ENCODE peak calls at places on chromosomes 3 and 15, in ten cellular contexts. U is AG09319, N is A549, V is RWPE1, A is WERI-Rb-1, O is gastrocnemius medialis, D is fibroblast of mammary gland, Q is body of pancreas, L is H9, X is HL-60. Z is an unnamed sample.
A peak's percentile ranks its signal among the peaks of the same experiment; 100 is the strongest.

GRCh38 chr3:32440481-32441350 is 49.1 kb downstream of the CMTM7 start:
- DNase-seq in U (no peak), N (no peak), V (peak; percentile 46), A (peak; percentile 33), O (no peak), D (no peak), Q (no peak), L (no peak), X (no peak), Z (no peak)

GRCh38 chr3:46737320-46737719 is 19.7 kb upstream of the PRSS50 start:
- DNase-seq in U (no peak), N (no peak), V (no peak), A (no peak), O (no peak), D (no peak), Q (no peak), L (no peak), X (no peak), Z (no peak)

GRCh38 chr3:53969086-53969485 is 77.4 kb upstream of the SELENOK start:
- DNase-seq in U (no peak), N (no peak), V (no peak), A (no peak), O (no peak), D (no peak), Q (no peak), L (no peak), X (no peak), Z (no peak)

GRCh38 chr3:79872483-79872882 is 104.7 kb upstream of the ROBO1 start:
- DNase-seq in U (peak; percentile 3), N (peak; percentile 58), V (no peak), A (no peak), O (no peak), D (no peak), Q (no peak), L (no peak), X (no peak), Z (no peak)

GRCh38 chr3:82229397-82229796 is 468.0 kb upstream of the GBE1 start:
- DNase-seq in U (no peak), N (no peak), V (no peak), A (no peak), O (no peak), D (no peak), Q (no peak), L (no peak), X (no peak), Z (no peak)

GRCh38 chr3:71195492-71195891 is 388.0 kb downstream of the FOXP1 start:
- DNase-seq in U (peak; percentile 52), N (no peak), V (no peak), A (no peak), O (no peak), D (peak; percentile 59), Q (no peak), L (no peak), X (no peak), Z (no peak)

GRCh38 chr15:31485431-31485830 is 158.8 kb downstream of the KLF13 start:
- DNase-seq in U (no peak), N (no peak), V (no peak), A (no peak), O (peak; percentile 8), D (no peak), Q (no peak), L (peak; percentile 18), X (no peak), Z (no peak)

GRCh38 chr3:186268616-186269448 is 93.2 kb downstream of the DGKG start:
- DNase-seq in U (no peak), N (peak; percentile 48), V (no peak), A (peak; percentile 21), O (no peak), D (peak; percentile 37), Q (no peak), L (peak; percentile 65), X (no peak), Z (no peak)

GRCh38 chr15:53627279-53627678 is 132.2 kb downstream of the WDR72 start:
- DNase-seq in U (no peak), N (no peak), V (no peak), A (no peak), O (no peak), D (no peak), Q (no peak), L (no peak), X (no peak), Z (no peak)

GRCh38 chr15:67833504-67834248 is 6.2 kb downstream of the RNU6-1 start:
- DNase-seq in U (no peak), N (peak; percentile 48), V (peak; percentile 51), A (peak; percentile 72), O (no peak), D (no peak), Q (peak; percentile 40), L (peak; percentile 81), X (peak; percentile 62), Z (no peak)

GRCh38 chr3:4850928-4851265 is 128.3 kb upstream of the BHLHE40 start:
- DNase-seq in U (no peak), N (no peak), V (no peak), A (no peak), O (no peak), D (no peak), Q (no peak), L (no peak), X (no peak), Z (no peak)

GRCh38 chr15:70274908-70275307 is 177.2 kb upstream of the TLE3 start:
- DNase-seq in U (no peak), N (no peak), V (no peak), A (no peak), O (no peak), D (no peak), Q (no peak), L (no peak), X (no peak), Z (no peak)

GRCh38 chr3:129633751-129634481 is 27.4 kb upstream of the PLXND1 start:
- DNase-seq in U (no peak), N (no peak), V (no peak), A (peak; percentile 62), O (no peak), D (no peak), Q (no peak), L (no peak), X (no peak), Z (no peak)

DNA sequence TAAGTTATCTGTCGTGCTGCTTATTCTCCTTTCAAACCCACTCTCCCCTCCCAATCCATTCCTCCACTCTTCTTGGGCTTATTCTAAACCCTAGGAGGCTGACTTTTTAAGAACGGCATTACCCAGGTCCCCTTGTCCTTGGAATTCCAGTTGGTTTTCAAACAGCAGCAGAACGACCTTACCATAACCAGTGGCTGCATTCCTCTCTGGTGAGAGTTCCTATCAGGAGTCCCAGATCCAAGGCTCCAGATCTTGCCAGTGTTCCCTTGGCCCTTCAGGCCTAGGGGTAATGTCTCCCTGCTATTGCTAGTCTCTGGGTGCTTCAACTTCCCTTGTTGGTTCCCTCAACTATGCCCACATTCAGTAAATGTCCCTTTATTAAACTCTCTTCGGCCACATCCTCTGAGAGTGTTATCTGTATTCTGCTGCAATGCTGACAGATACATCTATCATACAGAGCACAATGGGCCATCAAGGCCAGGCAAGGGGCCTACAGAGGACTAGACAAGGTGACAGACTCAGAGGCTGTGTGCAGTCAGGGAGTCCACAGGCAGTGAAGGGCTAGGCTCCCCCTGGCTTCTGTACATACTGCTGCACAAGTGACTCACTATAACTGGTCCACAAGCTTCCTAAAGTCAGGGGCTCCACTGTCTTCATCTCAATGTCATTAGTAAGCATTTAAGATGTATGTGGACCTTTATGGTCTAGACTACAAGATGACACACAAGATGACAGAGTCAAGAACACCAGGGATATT is 10.1 kb downstream of the LYSMD2 start:
- DNase-seq in U (no peak), N (peak; percentile 49), V (no peak), A (no peak), O (no peak), D (peak; percentile 51), Q (no peak), L (no peak), X (no peak), Z (no peak)
- TF ChIP-seq CTCF in U (peak; percentile 18), N (no peak), V (no peak), A (no peak), O (no peak), D (peak; percentile 50), Q (no peak), L (no peak), X (no peak), Z (no peak)

DNA sequence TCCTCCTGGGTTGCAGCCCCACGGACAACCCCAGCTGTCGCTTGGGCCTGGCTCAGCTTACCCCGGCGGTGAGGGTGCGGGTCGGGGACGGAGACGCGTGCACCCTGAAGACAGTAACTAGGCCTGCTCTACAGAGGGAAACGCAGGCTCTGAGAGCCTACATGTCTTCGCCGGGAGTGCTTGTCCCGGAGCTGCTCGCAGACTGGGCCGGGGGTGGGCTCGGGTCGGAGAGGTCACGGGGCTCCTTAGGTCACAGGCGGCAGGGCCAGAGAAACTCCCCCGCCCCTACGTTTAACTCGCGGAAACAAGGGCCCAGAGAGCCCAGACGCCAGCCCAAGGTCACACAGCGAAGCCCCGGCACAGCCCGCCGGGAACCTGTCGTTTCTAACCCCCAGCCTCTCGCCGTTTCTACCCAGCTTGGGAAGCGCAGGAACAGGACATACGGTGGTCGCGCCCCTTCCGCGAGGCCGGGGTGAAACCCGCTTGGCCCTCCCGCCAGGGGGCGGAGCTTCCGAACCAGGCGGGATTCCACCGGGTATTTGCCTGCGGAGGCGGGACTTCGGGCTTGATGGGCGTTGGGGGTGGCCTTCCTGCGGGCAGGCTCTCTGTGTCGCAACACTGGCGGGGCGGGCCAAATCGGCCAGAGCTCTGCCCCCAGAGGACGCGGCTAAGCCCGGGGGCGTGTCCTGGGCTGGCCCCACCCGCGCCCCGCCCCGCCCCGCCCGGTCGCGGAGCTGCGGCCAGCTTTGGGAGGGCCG is at the start of gene HDAC11:
- DNase-seq in U (peak; percentile 93), N (peak; percentile 96), V (peak; percentile 99), A (peak; percentile 99), O (peak; percentile 99), D (peak; percentile 92), Q (peak; percentile 99), L (peak; percentile 99), X (peak; percentile 95), Z (peak; percentile 99)
- TF ChIP-seq CTCF in U (no peak), N (no peak), V (no peak), A (no peak), O (no peak), D (no peak), Q (peak; percentile 36), L (no peak), X (no peak), Z (peak; percentile 60)

GRCh38 chr3:52122491-52122890 is 31.7 kb downstream of the POC1A start:
- DNase-seq in U (no peak), N (no peak), V (no peak), A (no peak), O (no peak), D (no peak), Q (no peak), L (no peak), X (no peak), Z (peak; percentile 84)
- TF ChIP-seq CTCF in U (no peak), N (no peak), V (no peak), A (no peak), O (no peak), D (no peak), Q (no peak), L (no peak), X (no peak), Z (no peak)

GRCh38 chr15:49622561-49622960 is 1.7 kb downstream of the DTWD1 start:
- DNase-seq in U (no peak), N (peak; percentile 3), V (no peak), A (no peak), O (no peak), D (peak; percentile 56), Q (no peak), L (no peak), X (no peak), Z (no peak)
- TF ChIP-seq CTCF in U (peak; percentile 29), N (no peak), V (no peak), A (no peak), O (no peak), D (peak; percentile 31), Q (no peak), L (peak; percentile 45), X (no peak), Z (peak; percentile 47)

Z was measured in chondrocyte.